ENCODE peak calls at places on chromosomes 2 and 18, in four cellular contexts. One of them, this sample, is unnamed.

GRCh38 chr2:1656326-1656960 is 87.9 kb downstream of the PXDN start:
- DNase-seq in ovary: no peak
- DNase-seq in breast epithelium: no peak
- DNase-seq in fibroblast of mammary gland: no peak
- DNase-seq in this sample: no peak

GRCh38 chr2:149738771-149739170 is 151.2 kb upstream of the MMADHC start:
- DNase-seq in fibroblast of mammary gland: peak; percentile 82
- DNase-seq in breast epithelium: no peak
- DNase-seq in ovary: no peak
- DNase-seq in this sample: no peak

GRCh38 chr18:48034651-48035555 is 104.4 kb upstream of the SMAD2 start:
- DNase-seq in breast epithelium: no peak
- DNase-seq in fibroblast of mammary gland: no peak
- DNase-seq in ovary: no peak
- DNase-seq in this sample: no peak

GRCh38 chr18:32379891-32380290 is 90.8 kb downstream of the GAREM1 start:
- DNase-seq in ovary: no peak
- DNase-seq in fibroblast of mammary gland: no peak
- DNase-seq in breast epithelium: no peak
- DNase-seq in this sample: no peak

GRCh38 chr2:54945401-54946219 is 104.6 kb downstream of the RTN4 start:
- DNase-seq in ovary: peak; percentile 57
- DNase-seq in breast epithelium: peak; percentile 89
- DNase-seq in fibroblast of mammary gland: peak; percentile 89
- DNase-seq in this sample: peak; percentile 67

GRCh38 chr2:120936476-120937334 is 201.0 kb downstream of the GLI2 start:
- DNase-seq in breast epithelium: no peak
- DNase-seq in ovary: no peak
- DNase-seq in fibroblast of mammary gland: peak; percentile 34
- DNase-seq in this sample: no peak

GRCh38 chr2:9548506-9548905 is 7.1 kb downstream of the ADAM17 start:
- DNase-seq in fibroblast of mammary gland: peak; percentile 40
- DNase-seq in ovary: no peak
- DNase-seq in breast epithelium: no peak
- DNase-seq in this sample: no peak

GRCh38 chr18:3819933-3820332 is 370.0 kb downstream of the TGIF1 start:
- DNase-seq in breast epithelium: no peak
- DNase-seq in fibroblast of mammary gland: no peak
- DNase-seq in ovary: no peak
- DNase-seq in this sample: no peak

GRCh38 chr2:158723921-158724802 is 71.0 kb upstream of the DAPL1 start:
- DNase-seq in breast epithelium: peak; percentile 78
- DNase-seq in fibroblast of mammary gland: no peak
- DNase-seq in ovary: no peak
- DNase-seq in this sample: no peak

GRCh38 chr18:70333757-70334156 is 44.9 kb downstream of the SOCS6 start:
- DNase-seq in fibroblast of mammary gland: peak; percentile 99
- DNase-seq in breast epithelium: no peak
- DNase-seq in ovary: no peak
- DNase-seq in this sample: no peak
- H3K4me3 ChIP-seq in fibroblast of mammary gland: no peak overlapping the region
- H3K4me3 ChIP-seq in breast epithelium: no peak overlapping the region
- H3K4me3 ChIP-seq in ovary: no peak overlapping the region
- H3K4me3 ChIP-seq in this sample: no peak overlapping the region

GRCh38 chr2:108195133-108195439 is 44.7 kb upstream of the SULT1C3 start:
- DNase-seq in ovary: no peak
- DNase-seq in fibroblast of mammary gland: no peak
- DNase-seq in breast epithelium: no peak
- DNase-seq in this sample: no peak
- TF ChIP-seq CTCF in ovary: no peak
- TF ChIP-seq CTCF in fibroblast of mammary gland: no peak
- TF ChIP-seq CTCF in breast epithelium: no peak
- TF ChIP-seq CTCF in this sample: no peak

GRCh38 chr2:186484062-186484735 is 1.9 kb upstream of the ZC3H15 start:
- DNase-seq in fibroblast of mammary gland: no peak
- DNase-seq in ovary: no peak
- DNase-seq in breast epithelium: no peak
- DNase-seq in this sample: no peak
- H3K4me3 ChIP-seq in fibroblast of mammary gland: no peak overlapping the region
- H3K4me3 ChIP-seq in ovary: no peak overlapping the region
- H3K4me3 ChIP-seq in breast epithelium: no peak overlapping the region
- H3K4me3 ChIP-seq in this sample: no peak overlapping the region

GRCh38 chr2:177392373-177393246 is at the start of gene AGPS:
- DNase-seq in breast epithelium: peak; percentile 37
- DNase-seq in fibroblast of mammary gland: peak; percentile 55
- DNase-seq in ovary: peak; percentile 63
- DNase-seq in this sample: peak; percentile 82
- TF ChIP-seq CTCF in breast epithelium: peak; percentile 26
- TF ChIP-seq CTCF in fibroblast of mammary gland: no peak
- TF ChIP-seq CTCF in ovary: peak; percentile 14
- TF ChIP-seq CTCF in this sample: peak; percentile 59

GRCh38 chr2:182426915-182427233 is at the start of gene PDE1A:
- DNase-seq in fibroblast of mammary gland: no peak
- DNase-seq in breast epithelium: no peak
- DNase-seq in ovary: no peak
- DNase-seq in this sample: no peak
- H3K4me3 ChIP-seq in fibroblast of mammary gland: no peak within 1 kb of the TSS
- H3K4me3 ChIP-seq in breast epithelium: peak within 1 kb of the TSS; percentile 61
- H3K4me3 ChIP-seq in ovary: peak within 1 kb of the TSS; percentile 41
- H3K4me3 ChIP-seq in this sample: peak within 1 kb of the TSS; percentile 38

GRCh38 chr18:80022613-80023012 is 11.6 kb upstream of the RBFA start:
- DNase-seq in fibroblast of mammary gland: peak; percentile 41
- DNase-seq in breast epithelium: no peak
- DNase-seq in ovary: no peak
- DNase-seq in this sample: no peak

GRCh38 chr18:80026363-80026762 is 7.9 kb upstream of the RBFA start:
- DNase-seq in fibroblast of mammary gland: no peak
- DNase-seq in ovary: no peak
- DNase-seq in breast epithelium: no peak
- DNase-seq in this sample: no peak

GRCh38 chr18:80023173-80023572 is 11.1 kb upstream of the RBFA start:
- DNase-seq in ovary: no peak
- DNase-seq in fibroblast of mammary gland: no peak
- DNase-seq in breast epithelium: no peak
- DNase-seq in this sample: no peak
- TF ChIP-seq CTCF in ovary: no peak
- TF ChIP-seq CTCF in fibroblast of mammary gland: peak; percentile 46
- TF ChIP-seq CTCF in breast epithelium: no peak
- TF ChIP-seq CTCF in this sample: no peak

DNA sequence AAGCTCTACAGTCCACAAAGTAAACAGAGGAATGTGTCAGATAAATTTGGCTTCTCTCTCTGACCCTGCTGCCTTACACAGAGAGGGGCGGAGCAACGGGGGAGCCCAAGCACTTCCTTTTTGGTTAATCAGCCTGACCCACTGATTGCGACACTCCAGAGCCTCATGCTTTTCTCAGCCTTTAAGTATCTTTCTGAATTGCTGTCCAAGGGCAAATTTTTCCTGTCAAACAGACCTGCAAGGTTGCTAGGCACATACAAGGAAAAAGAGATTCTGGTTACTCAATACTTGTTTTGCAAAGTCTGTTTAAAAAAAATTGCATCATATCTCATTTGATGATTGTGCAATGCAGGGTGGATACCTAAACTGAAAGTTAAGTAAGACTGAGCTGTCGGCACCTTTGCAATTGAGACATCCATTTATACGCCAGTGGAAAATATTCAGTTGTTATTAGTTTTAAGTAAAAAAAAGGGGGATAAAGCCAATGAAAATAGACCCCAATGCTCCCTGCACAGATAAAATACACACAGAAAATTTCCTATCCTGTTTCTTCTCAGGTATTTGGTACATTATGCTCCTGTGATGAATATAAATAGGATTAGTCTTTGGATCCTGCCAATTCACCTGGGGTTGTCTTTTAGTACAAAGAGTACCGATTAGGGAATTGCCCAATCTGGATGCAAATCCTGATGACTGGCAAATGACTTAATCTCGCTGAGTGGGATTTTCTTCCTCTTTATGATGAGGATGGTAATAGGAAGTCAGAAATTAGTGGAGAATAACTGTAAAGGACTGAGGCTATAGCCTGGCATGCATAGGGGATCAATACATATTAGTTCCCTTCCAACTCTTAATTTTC is 260.2 kb upstream of the TRIB2 start:
- DNase-seq in fibroblast of mammary gland: peak; percentile 100
- DNase-seq in breast epithelium: peak; percentile 91
- DNase-seq in ovary: peak; percentile 95
- DNase-seq in this sample: no peak
- H3K4me3 ChIP-seq in fibroblast of mammary gland: no peak overlapping the region
- H3K4me3 ChIP-seq in breast epithelium: peak overlapping the region; percentile 50
- H3K4me3 ChIP-seq in ovary: no peak overlapping the region
- H3K4me3 ChIP-seq in this sample: no peak overlapping the region

GRCh38 chr18:6943143-6943542 is 174.5 kb downstream of the LAMA1 start:
- DNase-seq in breast epithelium: no peak
- DNase-seq in fibroblast of mammary gland: no peak
- DNase-seq in ovary: no peak
- DNase-seq in this sample: no peak

GRCh38 chr18:6938003-6938402 is 179.6 kb downstream of the LAMA1 start:
- DNase-seq in breast epithelium: no peak
- DNase-seq in ovary: no peak
- DNase-seq in fibroblast of mammary gland: no peak
- DNase-seq in this sample: no peak

GRCh38 chr18:6940451-6940970 is 177.1 kb downstream of the LAMA1 start:
- DNase-seq in breast epithelium: no peak
- DNase-seq in fibroblast of mammary gland: no peak
- DNase-seq in ovary: no peak
- DNase-seq in this sample: no peak

GRCh38 chr18:6942742-6943141 is 174.9 kb downstream of the LAMA1 start:
- DNase-seq in ovary: no peak
- DNase-seq in fibroblast of mammary gland: no peak
- DNase-seq in breast epithelium: no peak
- DNase-seq in this sample: no peak

DNA sequence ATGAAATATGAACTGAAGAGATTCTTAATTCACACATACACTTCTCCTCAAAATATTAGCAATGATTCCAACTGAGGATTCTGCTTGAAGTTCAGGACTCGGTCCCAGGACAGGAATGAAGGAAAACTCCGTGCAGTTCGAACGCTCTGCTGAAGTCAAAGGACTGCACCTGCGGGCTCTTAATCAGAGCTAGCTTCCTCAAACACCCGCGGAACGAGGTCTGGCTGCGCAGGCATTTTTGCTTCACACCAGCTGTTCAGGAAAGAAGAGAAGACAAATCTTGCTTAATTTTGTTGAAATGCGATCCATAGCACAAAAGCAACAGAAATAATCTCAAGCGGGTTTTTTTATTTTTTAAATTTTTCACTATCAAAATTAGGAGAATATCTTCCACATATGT is 175.6 kb downstream of the LAMA1 start:
- DNase-seq in ovary: no peak
- DNase-seq in fibroblast of mammary gland: no peak
- DNase-seq in breast epithelium: no peak
- DNase-seq in this sample: no peak
- TF ChIP-seq CTCF in ovary: no peak
- TF ChIP-seq CTCF in fibroblast of mammary gland: no peak
- TF ChIP-seq CTCF in breast epithelium: no peak
- TF ChIP-seq CTCF in this sample: no peak

GRCh38 chr18:77206676-77207370 is 42.8 kb upstream of the GALR1 start:
- DNase-seq in ovary: peak; percentile 75
- DNase-seq in breast epithelium: no peak
- DNase-seq in fibroblast of mammary gland: peak; percentile 94
- DNase-seq in this sample: no peak

GRCh38 chr18:77210249-77210648 is 39.4 kb upstream of the GALR1 start:
- DNase-seq in fibroblast of mammary gland: no peak
- DNase-seq in ovary: no peak
- DNase-seq in breast epithelium: no peak
- DNase-seq in this sample: no peak

GRCh38 chr18:77208969-77209368 is 40.7 kb upstream of the GALR1 start:
- DNase-seq in ovary: no peak
- DNase-seq in breast epithelium: peak; percentile 23
- DNase-seq in fibroblast of mammary gland: peak; percentile 84
- DNase-seq in this sample: no peak

GRCh38 chr18:77207540-77207939 is 42.1 kb upstream of the GALR1 start:
- DNase-seq in ovary: peak; percentile 88
- DNase-seq in breast epithelium: peak; percentile 54
- DNase-seq in fibroblast of mammary gland: peak; percentile 90
- DNase-seq in this sample: no peak

GRCh38 chr18:77209587-77209986 is 40.1 kb upstream of the GALR1 start:
- DNase-seq in fibroblast of mammary gland: peak; percentile 83
- DNase-seq in ovary: no peak
- DNase-seq in breast epithelium: no peak
- DNase-seq in this sample: no peak
- H3K4me3 ChIP-seq in fibroblast of mammary gland: no peak overlapping the region
- H3K4me3 ChIP-seq in ovary: no peak overlapping the region
- H3K4me3 ChIP-seq in breast epithelium: no peak overlapping the region
- H3K4me3 ChIP-seq in this sample: no peak overlapping the region

This sample was measured in dorsolateral prefrontal cortex.